ENCODE peak calls at places on chromosomes 5 and 9, in four cellular contexts. W is H1, B is K562, R is A549. F is an unnamed sample.

GRCh38 chr5:177538876-177539275 is 15.5 kb downstream of the FAM193B start:
- DNase-seq in W (no peak), B (no peak), R (no peak), F (no peak)

GRCh38 chr9:97954550-97954989 is 16.6 kb upstream of the HEMGN start:
- DNase-seq in W (peak; percentile 17), B (peak; percentile 67), R (peak; percentile 70), F (peak; percentile 55)

GRCh38 chr5:74026310-74026709 is 400.3 kb downstream of the ARHGEF28 start:
- DNase-seq in W (no peak), B (no peak), R (no peak), F (no peak)

GRCh38 chr5:171092194-171092593 is 216.9 kb upstream of the TLX3 start:
- DNase-seq in W (no peak), B (no peak), R (peak; percentile 3), F (no peak)

GRCh38 chr5:139473105-139473504 is 2.3 kb downstream of the SMIM33 start:
- DNase-seq in W (peak; percentile 38), B (peak; percentile 5), R (no peak), F (no peak)

GRCh38 chr5:162230348-162230747 is 162.8 kb downstream of the GABRG2 start:
- DNase-seq in W (no peak), B (no peak), R (no peak), F (no peak)

GRCh38 chr9:110115341-110115820 is 92.6 kb downstream of the C9orf152 start:
- DNase-seq in W (no peak), B (no peak), R (no peak), F (no peak)

GRCh38 chr5:93941897-93942296 is 200.5 kb upstream of the POU5F2 start:
- DNase-seq in W (no peak), B (no peak), R (no peak), F (no peak)

GRCh38 chr5:5318426-5319205 is 103.9 kb upstream of the ICE1 start:
- DNase-seq in W (no peak), B (no peak), R (no peak), F (no peak)

GRCh38 chr9:115333671-115334070 is 215.7 kb upstream of the TNC start:
- DNase-seq in W (no peak), B (no peak), R (no peak), F (no peak)

GRCh38 chr5:180825768-180826525 is 23.3 kb upstream of the MGAT1 start:
- DNase-seq in W (no peak), B (no peak), R (no peak), F (peak; percentile 88)

GRCh38 chr5:58680503-58680902 is 97.6 kb downstream of the RAB3C start:
- DNase-seq in W (no peak), B (no peak), R (no peak), F (no peak)
- TF ChIP-seq POLR2A in W (no peak), B (no peak), R (no peak), F (no peak)

DNA sequence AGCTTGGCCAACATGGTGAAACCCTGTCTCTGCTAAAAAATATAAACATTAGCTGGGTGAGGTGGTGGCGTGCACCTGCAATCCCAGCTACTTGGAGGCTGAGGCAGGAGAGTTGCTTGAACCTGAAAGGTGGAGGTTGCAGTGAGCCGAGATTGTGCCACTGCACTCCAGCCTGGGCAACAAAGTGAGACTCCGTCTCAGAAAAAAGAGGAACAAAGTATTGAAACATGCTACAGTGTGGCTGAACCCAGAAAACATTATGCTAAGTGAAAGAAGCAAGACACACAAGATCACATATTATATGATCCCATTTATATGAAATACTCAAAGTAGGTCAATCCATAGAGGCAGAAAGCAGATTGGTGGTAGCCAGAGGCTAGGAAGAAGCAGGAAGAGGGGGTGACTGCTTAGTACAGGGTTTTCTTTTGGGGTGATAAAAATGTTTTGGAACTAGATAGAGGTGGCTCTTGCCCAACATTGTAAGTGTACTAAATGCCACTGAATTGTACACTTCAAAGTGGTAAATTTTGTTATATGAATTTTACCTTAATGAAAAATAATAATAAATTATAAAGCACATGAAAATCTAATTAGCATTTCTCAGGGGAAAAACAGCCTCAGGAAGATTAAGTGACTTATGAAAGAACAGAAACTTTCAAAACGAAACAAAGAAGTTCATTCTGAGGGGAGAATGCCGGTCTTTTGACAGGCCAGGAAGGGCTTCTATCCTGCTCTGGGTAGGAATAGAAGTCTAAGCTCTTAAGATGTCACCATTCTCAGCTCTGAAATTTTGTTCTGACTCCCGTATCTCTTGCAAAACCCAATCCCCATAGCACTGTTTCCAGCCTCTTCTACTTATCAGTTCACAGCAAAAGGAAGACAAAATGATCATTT is 161.1 kb upstream of the TBCA start:
- DNase-seq in W (no peak), B (no peak), R (no peak), F (no peak)
- TF ChIP-seq EP300 in W (no peak), B (no peak), R (no peak), F (no peak)

GRCh38 chr5:119322948-119323629 is 32.7 kb upstream of the TNFAIP8 start:
- DNase-seq in W (no peak), B (no peak), R (peak; percentile 45), F (no peak)
- TF ChIP-seq POLR2A in W (no peak), B (no peak), R (no peak), F (no peak)

GRCh38 chr5:71894091-71894490 is 175.0 kb downstream of the CARTPT start:
- DNase-seq in W (no peak), B (no peak), R (no peak), F (no peak)

GRCh38 chr5:71891856-71892255 is 172.8 kb downstream of the CARTPT start:
- DNase-seq in W (peak; percentile 3), B (no peak), R (peak; percentile 26), F (no peak)

GRCh38 chr5:71891406-71891805 is 172.3 kb downstream of the CARTPT start:
- DNase-seq in W (no peak), B (no peak), R (no peak), F (no peak)

GRCh38 chr5:71893451-71893850 is 174.4 kb downstream of the CARTPT start:
- DNase-seq in W (no peak), B (no peak), R (no peak), F (no peak)

DNA sequence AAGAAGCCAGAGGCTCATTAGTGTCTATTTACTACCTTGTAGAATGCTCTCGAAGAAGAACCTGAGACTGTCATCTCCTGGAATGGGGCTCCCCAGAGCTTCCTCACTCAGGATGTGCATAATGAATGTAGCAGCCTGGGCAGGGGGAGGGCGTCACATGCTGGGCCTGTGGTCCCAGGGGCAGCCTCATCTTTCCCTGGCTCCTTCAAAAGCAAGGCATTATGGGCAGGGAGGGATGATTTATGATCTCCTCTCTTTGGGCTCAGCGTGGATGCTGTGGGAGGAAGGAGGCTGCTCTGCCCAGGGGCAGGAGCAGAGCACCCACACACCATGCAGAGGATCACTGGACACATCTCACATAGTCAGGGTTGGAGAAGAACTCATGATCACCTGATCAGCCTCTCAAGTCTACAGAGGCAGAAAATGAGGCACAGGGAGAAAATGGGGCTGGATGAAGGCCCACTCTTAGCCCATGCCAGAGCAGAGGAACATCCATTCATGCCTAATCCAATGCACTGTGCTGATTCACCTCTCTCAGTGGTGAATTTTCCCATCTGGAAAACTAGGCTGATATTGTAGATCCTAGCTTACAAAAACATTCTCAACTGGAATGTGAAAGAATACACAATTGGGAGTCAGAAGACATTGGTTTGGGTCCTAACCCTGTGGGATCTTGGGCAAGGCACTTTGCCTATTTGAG is 173.7 kb downstream of the CARTPT start:
- DNase-seq in W (no peak), B (no peak), R (no peak), F (no peak)
- TF ChIP-seq EP300 in W (no peak), B (no peak), R (no peak), F (no peak)

GRCh38 chr9:120338340-120338739 is 241.6 kb downstream of the CDK5RAP2 start:
- DNase-seq in W (no peak), B (no peak), R (no peak), F (no peak)

GRCh38 chr9:120336753-120337090 is 243.2 kb downstream of the CDK5RAP2 start:
- DNase-seq in W (no peak), B (no peak), R (no peak), F (no peak)

GRCh38 chr9:120337131-120337530 is 242.8 kb downstream of the CDK5RAP2 start:
- DNase-seq in W (no peak), B (no peak), R (no peak), F (no peak)

GRCh38 chr9:120331913-120332312 is 248.1 kb downstream of the CDK5RAP2 start:
- DNase-seq in W (no peak), B (no peak), R (no peak), F (no peak)

DNA sequence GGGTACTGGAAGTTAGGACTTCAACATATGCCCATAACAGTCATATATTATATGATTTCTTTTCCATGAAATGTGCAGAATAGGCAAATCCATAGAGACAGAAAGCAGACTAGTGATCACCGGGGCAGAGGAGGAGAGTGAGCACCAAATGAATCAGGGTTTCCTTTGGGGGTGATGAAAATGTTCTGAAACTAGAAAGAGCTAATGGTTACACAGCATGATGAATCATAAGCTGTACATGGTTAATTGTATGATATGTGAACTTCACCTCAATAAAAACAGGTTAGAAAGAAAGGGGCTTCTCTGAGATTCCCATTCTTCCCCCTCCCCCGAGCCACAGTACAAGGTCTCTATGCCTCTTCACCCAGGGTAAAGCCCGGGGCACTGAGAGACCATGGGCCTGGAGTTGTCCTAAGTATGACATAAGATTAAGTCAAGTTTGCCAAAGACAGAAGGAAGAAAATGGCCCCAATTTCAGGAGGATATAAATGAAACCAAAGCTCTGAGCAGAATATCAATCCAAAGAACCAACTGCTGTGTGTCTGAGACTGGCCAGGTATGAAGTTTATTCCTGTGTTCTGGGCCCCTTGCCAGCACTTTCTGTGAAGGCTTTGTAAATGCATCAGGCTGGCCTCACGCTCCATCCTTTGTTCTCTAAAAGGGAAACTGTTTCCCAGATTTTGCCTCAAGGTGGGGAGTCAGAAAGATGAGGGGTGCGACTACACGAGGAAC is 243.8 kb downstream of the CDK5RAP2 start:
- DNase-seq in W (no peak), B (no peak), R (no peak), F (peak; percentile 42)
- TF ChIP-seq POLR2A in W (no peak), B (no peak), R (no peak), F (no peak)

F was measured in stomach.